ENCODE peak calls at places on chromosomes 2 and 18, in five cellular contexts. One of them, this sample, is unnamed.
A peak's percentile ranks its signal among the peaks of the same experiment; 100 is the strongest.

GRCh38 chr2:204108874-204109295 is 172.3 kb downstream of the ICOS start:
- DNase-seq in stomach: no peak
- DNase-seq in body of pancreas: no peak
- DNase-seq in ovary: no peak
- DNase-seq in IMR-90: no peak
- DNase-seq in this sample: no peak

GRCh38 chr2:96115631-96116423 is 544 bp downstream of the ADRA2B start:
- DNase-seq in body of pancreas: no peak
- DNase-seq in IMR-90: no peak
- DNase-seq in ovary: no peak
- DNase-seq in stomach: no peak
- DNase-seq in this sample: no peak

GRCh38 chr18:13223341-13224148 is 5.0 kb downstream of the LDLRAD4 start:
- DNase-seq in IMR-90: no peak
- DNase-seq in body of pancreas: peak; percentile 25
- DNase-seq in ovary: no peak
- DNase-seq in stomach: peak; percentile 67
- DNase-seq in this sample: no peak

GRCh38 chr2:132667716-132668115 is 2.3 kb downstream of the LYPD1 start:
- DNase-seq in IMR-90: peak; percentile 44
- DNase-seq in stomach: no peak
- DNase-seq in body of pancreas: no peak
- DNase-seq in ovary: no peak
- DNase-seq in this sample: no peak

GRCh38 chr2:68469935-68470334 is 2.5 kb downstream of the APLF start:
- DNase-seq in stomach: no peak
- DNase-seq in IMR-90: no peak
- DNase-seq in body of pancreas: no peak
- DNase-seq in ovary: no peak
- DNase-seq in this sample: no peak

GRCh38 chr2:83827618-83828017 is 631.5 kb downstream of the SUCLG1 start:
- DNase-seq in stomach: no peak
- DNase-seq in body of pancreas: no peak
- DNase-seq in IMR-90: no peak
- DNase-seq in ovary: no peak
- DNase-seq in this sample: no peak

GRCh38 chr2:236876642-236877041 is 209.0 kb upstream of the COPS8 start:
- DNase-seq in stomach: no peak
- DNase-seq in ovary: no peak
- DNase-seq in body of pancreas: no peak
- DNase-seq in IMR-90: no peak
- DNase-seq in this sample: no peak

GRCh38 chr2:235432741-235433520 is 60.9 kb upstream of the AGAP1 start:
- DNase-seq in IMR-90: no peak
- DNase-seq in stomach: no peak
- DNase-seq in ovary: no peak
- DNase-seq in body of pancreas: peak; percentile 21
- DNase-seq in this sample: no peak

GRCh38 chr2:148968776-148969175 is 69.7 kb upstream of the LYPD6B start:
- DNase-seq in IMR-90: no peak
- DNase-seq in ovary: no peak
- DNase-seq in body of pancreas: no peak
- DNase-seq in stomach: no peak
- DNase-seq in this sample: no peak

GRCh38 chr2:180663016-180663471 is 317.4 kb upstream of the UBE2E3 start:
- DNase-seq in IMR-90: no peak
- DNase-seq in body of pancreas: no peak
- DNase-seq in ovary: no peak
- DNase-seq in stomach: no peak
- DNase-seq in this sample: no peak

GRCh38 chr2:227147023-227147422 is 17.0 kb downstream of the COL4A4 start:
- DNase-seq in IMR-90: no peak
- DNase-seq in stomach: no peak
- DNase-seq in ovary: no peak
- DNase-seq in body of pancreas: no peak
- DNase-seq in this sample: no peak

GRCh38 chr2:235723371-235723770 is 229.5 kb downstream of the AGAP1 start:
- DNase-seq in stomach: no peak
- DNase-seq in body of pancreas: no peak
- DNase-seq in ovary: no peak
- DNase-seq in IMR-90: no peak
- DNase-seq in this sample: no peak

GRCh38 chr18:62839874-62840713 is 124.8 kb downstream of the PHLPP1 start:
- DNase-seq in IMR-90: peak; percentile 54
- DNase-seq in stomach: no peak
- DNase-seq in body of pancreas: no peak
- DNase-seq in ovary: no peak
- DNase-seq in this sample: no peak

GRCh38 chr2:237540823-237541222 is 25.6 kb upstream of the PRLH start:
- DNase-seq in IMR-90: peak; percentile 60
- DNase-seq in body of pancreas: peak; percentile 57
- DNase-seq in ovary: peak; percentile 87
- DNase-seq in stomach: peak; percentile 82
- DNase-seq in this sample: no peak

GRCh38 chr2:158518083-158518482 is 61.3 kb downstream of the PKP4 start:
- DNase-seq in stomach: no peak
- DNase-seq in ovary: no peak
- DNase-seq in IMR-90: peak; percentile 37
- DNase-seq in body of pancreas: no peak
- DNase-seq in this sample: no peak

GRCh38 chr18:9364242-9364641 is 29.7 kb downstream of the TWSG1 start:
- DNase-seq in IMR-90: no peak
- DNase-seq in stomach: no peak
- DNase-seq in body of pancreas: no peak
- DNase-seq in ovary: no peak
- DNase-seq in this sample: no peak

GRCh38 chr2:160394153-160394552 is 99.5 kb downstream of the RBMS1 start:
- DNase-seq in body of pancreas: no peak
- DNase-seq in IMR-90: no peak
- DNase-seq in ovary: no peak
- DNase-seq in stomach: no peak
- DNase-seq in this sample: no peak

GRCh38 chr2:231058761-231059550 is 2.3 kb downstream of the PSMD1 start:
- DNase-seq in IMR-90: peak; percentile 22
- DNase-seq in stomach: no peak
- DNase-seq in body of pancreas: no peak
- DNase-seq in ovary: no peak
- DNase-seq in this sample: no peak

GRCh38 chr2:126664234-126664633 is 8.3 kb downstream of the GYPC start:
- DNase-seq in IMR-90: no peak
- DNase-seq in stomach: no peak
- DNase-seq in ovary: no peak
- DNase-seq in body of pancreas: no peak
- DNase-seq in this sample: no peak

GRCh38 chr18:58105908-58106673 is 62.1 kb downstream of the NEDD4L start:
- DNase-seq in body of pancreas: no peak
- DNase-seq in stomach: no peak
- DNase-seq in ovary: no peak
- DNase-seq in IMR-90: peak; percentile 26
- DNase-seq in this sample: no peak

GRCh38 chr2:140185076-140185475 is 1404.9 kb upstream of the NXPH2 start:
- DNase-seq in body of pancreas: no peak
- DNase-seq in ovary: no peak
- DNase-seq in IMR-90: no peak
- DNase-seq in stomach: no peak
- DNase-seq in this sample: no peak

GRCh38 chr18:55983433-55983832 is 395.4 kb upstream of the TCF4 start:
- DNase-seq in ovary: no peak
- DNase-seq in IMR-90: peak; percentile 15
- DNase-seq in body of pancreas: no peak
- DNase-seq in stomach: no peak
- DNase-seq in this sample: no peak

GRCh38 chr2:66575625-66576371 is 140.9 kb downstream of the MEIS1 start:
- DNase-seq in stomach: no peak
- DNase-seq in IMR-90: peak; percentile 70
- DNase-seq in ovary: peak; percentile 71
- DNase-seq in body of pancreas: peak; percentile 56
- DNase-seq in this sample: no peak

GRCh38 chr2:17262854-17263253 is 255.4 kb downstream of the RAD51AP2 start:
- DNase-seq in body of pancreas: no peak
- DNase-seq in IMR-90: no peak
- DNase-seq in stomach: no peak
- DNase-seq in ovary: no peak
- DNase-seq in this sample: no peak

GRCh38 chr2:31429759-31430438 is 15.4 kb upstream of the XDH start:
- DNase-seq in stomach: no peak
- DNase-seq in ovary: no peak
- DNase-seq in body of pancreas: peak; percentile 30
- DNase-seq in IMR-90: peak; percentile 50
- DNase-seq in this sample: peak; percentile 53

GRCh38 chr2:15773846-15774245 is 166.5 kb upstream of the MYCN start:
- DNase-seq in stomach: no peak
- DNase-seq in IMR-90: no peak
- DNase-seq in ovary: no peak
- DNase-seq in body of pancreas: no peak
- DNase-seq in this sample: no peak

GRCh38 chr2:38959938-38960608 is 70.4 kb downstream of the ARHGEF33 start:
- DNase-seq in body of pancreas: peak; percentile 70
- DNase-seq in stomach: peak; percentile 70
- DNase-seq in IMR-90: peak; percentile 85
- DNase-seq in ovary: peak; percentile 86
- DNase-seq in this sample: no peak

GRCh38 chr2:9071032-9071431 is 67.5 kb upstream of the MBOAT2 start:
- DNase-seq in stomach: peak; percentile 33
- DNase-seq in body of pancreas: no peak
- DNase-seq in IMR-90: peak; percentile 89
- DNase-seq in ovary: no peak
- DNase-seq in this sample: no peak

GRCh38 chr18:63016270-63016669 is 300.9 kb downstream of the PHLPP1 start:
- DNase-seq in IMR-90: peak; percentile 59
- DNase-seq in stomach: no peak
- DNase-seq in body of pancreas: peak; percentile 50
- DNase-seq in ovary: peak; percentile 62
- DNase-seq in this sample: no peak

GRCh38 chr2:47359375-47359868 is 43.5 kb upstream of the MSH2 start:
- DNase-seq in stomach: no peak
- DNase-seq in ovary: no peak
- DNase-seq in IMR-90: no peak
- DNase-seq in body of pancreas: no peak
- DNase-seq in this sample: no peak

GRCh38 chr2:47354013-47354816 is 48.7 kb upstream of the MSH2 start:
- DNase-seq in body of pancreas: no peak
- DNase-seq in ovary: no peak
- DNase-seq in IMR-90: peak; percentile 37
- DNase-seq in stomach: no peak
- DNase-seq in this sample: no peak

GRCh38 chr2:47357475-47357874 is 45.5 kb upstream of the MSH2 start:
- DNase-seq in body of pancreas: peak; percentile 34
- DNase-seq in ovary: no peak
- DNase-seq in IMR-90: peak; percentile 68
- DNase-seq in stomach: no peak
- DNase-seq in this sample: no peak

GRCh38 chr2:47360283-47360682 is 42.7 kb upstream of the MSH2 start:
- DNase-seq in body of pancreas: no peak
- DNase-seq in stomach: no peak
- DNase-seq in ovary: no peak
- DNase-seq in IMR-90: no peak
- DNase-seq in this sample: no peak

GRCh38 chr2:47354817-47355653 is 47.9 kb upstream of the MSH2 start:
- DNase-seq in body of pancreas: no peak
- DNase-seq in stomach: no peak
- DNase-seq in ovary: no peak
- DNase-seq in IMR-90: no peak
- DNase-seq in this sample: no peak
- H3K27ac ChIP-seq in body of pancreas: peak overlapping the region; percentile 19
- H3K27ac ChIP-seq in stomach: no peak overlapping the region
- H3K27ac ChIP-seq in ovary: no peak overlapping the region
- H3K27ac ChIP-seq in IMR-90: no peak overlapping the region
- H3K27ac ChIP-seq in this sample: no peak overlapping the region

DNA sequence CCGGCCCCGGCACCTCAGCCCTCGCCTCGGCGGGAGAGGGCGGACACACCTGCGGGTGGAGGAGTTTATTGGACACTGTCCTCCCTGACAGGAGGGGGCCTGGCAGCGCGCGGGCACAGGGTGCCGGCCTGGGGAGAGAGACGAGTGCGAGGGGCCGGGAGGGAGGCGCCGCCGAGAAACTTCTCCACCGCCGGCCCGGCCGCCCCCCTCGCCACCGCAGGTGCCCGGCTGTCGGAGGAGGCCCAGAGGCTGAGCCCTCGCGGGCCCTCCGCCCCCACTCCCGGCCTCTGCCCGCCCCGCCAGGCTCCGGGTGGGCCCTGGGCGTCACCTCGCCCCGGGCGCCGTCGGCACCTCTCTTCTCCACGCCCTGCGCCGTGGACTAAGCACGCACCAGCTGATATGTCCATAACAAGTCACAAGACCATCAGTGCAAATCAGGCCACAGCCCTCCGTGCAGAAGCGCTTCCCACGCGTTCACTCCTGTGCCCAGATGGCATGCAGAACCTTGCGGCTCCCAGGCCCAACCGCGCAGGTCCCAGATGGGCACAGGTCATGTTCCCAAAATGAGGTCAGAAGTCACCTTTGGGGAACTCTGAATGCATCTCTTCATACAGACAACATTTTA is 311.2 kb downstream of the CELF4 start:
- DNase-seq in stomach: peak; percentile 26
- DNase-seq in ovary: no peak
- DNase-seq in body of pancreas: peak; percentile 38
- DNase-seq in IMR-90: no peak
- DNase-seq in this sample: no peak
- H3K4me3 ChIP-seq in stomach: peak overlapping the region; percentile 52
- H3K4me3 ChIP-seq in ovary: peak overlapping the region; percentile 21
- H3K4me3 ChIP-seq in body of pancreas: peak overlapping the region; percentile 9
- H3K4me3 ChIP-seq in IMR-90: no peak overlapping the region
- H3K4me3 ChIP-seq in this sample: peak overlapping the region; percentile 49

GRCh38 chr2:47069628-47070154 is 85.4 kb downstream of the STPG4 start:
- DNase-seq in body of pancreas: peak; percentile 81
- DNase-seq in ovary: peak; percentile 47
- DNase-seq in stomach: peak; percentile 67
- DNase-seq in IMR-90: peak; percentile 65
- DNase-seq in this sample: no peak
- TF ChIP-seq POLR2A in body of pancreas: no peak
- TF ChIP-seq POLR2A in ovary: no peak
- TF ChIP-seq POLR2A in stomach: no peak
- TF ChIP-seq POLR2A in IMR-90: no peak
- TF ChIP-seq POLR2A in this sample: no peak

GRCh38 chr2:95018861-95019550 is 6.5 kb upstream of the MAL start:
- DNase-seq in stomach: no peak
- DNase-seq in body of pancreas: no peak
- DNase-seq in ovary: no peak
- DNase-seq in IMR-90: no peak
- DNase-seq in this sample: no peak

GRCh38 chr2:95017308-95017630 is 8.2 kb upstream of the MAL start:
- DNase-seq in IMR-90: no peak
- DNase-seq in ovary: no peak
- DNase-seq in stomach: no peak
- DNase-seq in body of pancreas: no peak
- DNase-seq in this sample: no peak

GRCh38 chr2:95018301-95018700 is 7.2 kb upstream of the MAL start:
- DNase-seq in body of pancreas: no peak
- DNase-seq in IMR-90: no peak
- DNase-seq in ovary: no peak
- DNase-seq in stomach: no peak
- DNase-seq in this sample: no peak

GRCh38 chr2:95016616-95017307 is 8.7 kb upstream of the MAL start:
- DNase-seq in body of pancreas: no peak
- DNase-seq in stomach: no peak
- DNase-seq in IMR-90: no peak
- DNase-seq in ovary: no peak
- DNase-seq in this sample: no peak

GRCh38 chr2:95017836-95018235 is 7.7 kb upstream of the MAL start:
- DNase-seq in body of pancreas: no peak
- DNase-seq in stomach: no peak
- DNase-seq in IMR-90: no peak
- DNase-seq in ovary: no peak
- DNase-seq in this sample: no peak
- H3K27ac ChIP-seq in body of pancreas: no peak overlapping the region
- H3K27ac ChIP-seq in stomach: no peak overlapping the region
- H3K27ac ChIP-seq in IMR-90: no peak overlapping the region
- H3K27ac ChIP-seq in ovary: no peak overlapping the region
- H3K27ac ChIP-seq in this sample: no peak overlapping the region

This sample was measured in esophagus muscularis mucosa.